ENCODE peak calls at places on chromosomes 4 and X, in ten cellular contexts. D is astrocyte, I is CD14-positive monocyte, A is B cell, K is ovary, F is right atrium auricular region, L is Peyer's patch, P is HFFc6, X is suprapubic skin, H is Calu3. J is an unnamed sample.

GRCh38 chr4:70721747-70722146 is at the start of gene RUFY3:
- DNase-seq in A (no peak), P (peak; percentile 97), L (no peak), K (peak; percentile 57), F (no peak), I (no peak), X (no peak), H (no peak), D (peak; percentile 96), J (no peak)

GRCh38 chr4:124803641-124804040 is 91.1 kb upstream of the ANKRD50 start:
- DNase-seq in H (no peak), K (no peak), D (peak; percentile 21), A (no peak), P (no peak), F (no peak), L (no peak), I (no peak), X (no peak), J (no peak)

GRCh38 chrX:71619193-71619592 is 882 bp upstream of the CXCR3 start:
- DNase-seq in L (no peak), P (no peak), H (no peak), I (no peak), A (no peak), F (no peak), K (no peak), D (peak; percentile 25), X (no peak), J (no peak)

GRCh38 chrX:78527263-78527662 is 131.9 kb downstream of the RTL3 start:
- DNase-seq in P (peak; percentile 1), K (no peak), X (no peak), D (peak; percentile 41), L (no peak), A (no peak), I (no peak), F (no peak), H (no peak), J (no peak)

GRCh38 chrX:120446503-120446902 is 22.6 kb downstream of the LAMP2 start:
- DNase-seq in A (no peak), F (no peak), D (peak; percentile 70), K (no peak), H (no peak), P (peak; percentile 47), X (no peak), L (no peak), I (no peak), J (no peak)

GRCh38 chr4:74316397-74316796 is 8.1 kb downstream of the EPGN start:
- DNase-seq in P (no peak), X (no peak), H (no peak), K (no peak), F (no peak), A (no peak), D (no peak), I (no peak), L (no peak), J (no peak)

GRCh38 chr4:9970399-9971011 is 50.8 kb downstream of the SLC2A9 start:
- DNase-seq in P (no peak), A (no peak), H (no peak), I (no peak), K (no peak), D (no peak), F (no peak), L (peak; percentile 52), X (no peak), J (no peak)

GRCh38 chrX:66728818-66729271 is 90.0 kb upstream of the EDA2R start:
- DNase-seq in I (no peak), H (peak; percentile 23), X (no peak), F (no peak), K (peak; percentile 51), P (peak; percentile 68), D (peak; percentile 16), L (peak; percentile 71), A (no peak), J (no peak)

GRCh38 chr4:151226004-151226932 is 50.7 kb upstream of the PRSS48 start:
- DNase-seq in A (no peak), I (no peak), P (peak; percentile 76), H (no peak), L (no peak), D (peak; percentile 88), X (no peak), K (no peak), F (no peak), J (no peak)

GRCh38 chrX:48466696-48467095 is 3.4 kb downstream of the SLC38A5 start:
- DNase-seq in F (no peak), L (no peak), K (no peak), D (no peak), I (no peak), P (no peak), A (no peak), H (no peak), X (no peak), J (no peak)

GRCh38 chr4:3681191-3681590 is 85.0 kb upstream of the ADRA2C start:
- DNase-seq in D (no peak), F (no peak), X (peak; percentile 60), H (no peak), P (no peak), A (no peak), K (no peak), I (peak; percentile 9), L (no peak), J (peak; percentile 49)

GRCh38 chr4:109945056-109945455 is 32.4 kb downstream of the EGF start:
- DNase-seq in X (no peak), L (no peak), P (no peak), D (no peak), H (no peak), F (no peak), I (no peak), K (no peak), A (no peak), J (no peak)

GRCh38 chr4:183201331-183201730 is 102.3 kb downstream of the WWC2 start:
- DNase-seq in I (no peak), P (peak; percentile 84), F (no peak), X (no peak), H (peak; percentile 53), K (no peak), L (no peak), A (no peak), D (peak; percentile 70), J (no peak)

DNA sequence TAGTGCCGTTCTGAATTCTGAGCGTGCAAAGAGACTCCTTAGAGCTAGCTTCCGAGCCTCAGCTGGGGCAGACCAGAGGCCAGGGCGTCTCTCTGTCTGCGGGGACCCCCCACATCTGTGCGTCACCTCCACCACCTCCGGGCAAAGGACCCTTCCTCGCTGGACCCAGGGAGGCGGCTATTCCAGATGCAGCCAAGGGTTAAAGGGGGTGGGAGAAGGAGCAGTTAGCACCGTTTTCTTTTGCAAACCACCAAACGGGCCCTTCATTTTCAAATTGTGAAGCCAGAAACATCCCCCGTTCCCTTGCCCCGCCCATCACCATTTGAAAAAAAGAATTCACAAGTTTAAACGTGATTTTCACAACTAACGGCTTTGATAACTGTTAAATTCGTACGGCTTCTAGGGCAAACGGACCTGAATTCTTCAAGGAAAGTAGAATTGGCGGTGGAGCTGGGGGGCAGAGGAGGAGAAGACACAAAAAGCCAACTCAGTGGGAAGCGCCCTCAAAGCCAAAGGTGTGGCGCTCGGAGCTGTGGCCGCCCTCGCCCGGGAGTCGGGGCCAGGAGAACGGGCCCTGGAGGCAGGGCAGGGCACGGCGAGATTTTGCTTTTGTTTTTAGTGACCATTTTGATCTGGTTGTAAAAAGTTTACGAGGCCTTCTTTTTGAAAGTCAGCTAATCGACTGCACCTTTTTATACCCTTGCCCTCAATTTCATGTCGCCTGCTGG is 3.3 kb upstream of the PDGFRA start:
- DNase-seq in H (no peak), A (no peak), F (no peak), K (peak; percentile 60), L (no peak), X (no peak), P (no peak), D (no peak), I (no peak), J (no peak)
- TF ChIP-seq CTCF in H (no peak), A (no peak), F (no peak), K (no peak), L (no peak), X (no peak), P (peak; percentile 28), D (no peak), I (no peak), J (no peak)

GRCh38 chr4:8440491-8441311 is at the start of the genes ACOX3 and TRMT44:
- DNase-seq in P (peak; percentile 83), H (peak; percentile 92), A (peak; percentile 90), K (peak; percentile 97), L (peak; percentile 97), D (peak; percentile 84), X (peak; percentile 95), F (peak; percentile 96), I (peak; percentile 86), J (no peak)
- TF ChIP-seq CTCF in P (no peak), H (no peak), A (no peak), K (peak; percentile 49), L (peak; percentile 11), D (no peak), X (no peak), F (no peak), I (no peak), J (no peak)

GRCh38 chrX:134604701-134605271 is 53.5 kb downstream of the PLAC1 start:
- DNase-seq in D (no peak), L (no peak), A (no peak), K (peak; percentile 47), P (no peak), I (no peak), H (peak; percentile 39), X (no peak), F (no peak), J (no peak)

GRCh38 chrX:134601240-134601639 is 57.0 kb downstream of the PLAC1 start:
- DNase-seq in D (peak; percentile 30), P (peak; percentile 21), H (no peak), X (no peak), A (no peak), K (no peak), F (no peak), L (no peak), I (no peak), J (no peak)

GRCh38 chrX:134602410-134602809 is 55.9 kb downstream of the PLAC1 start:
- DNase-seq in F (no peak), D (no peak), L (no peak), X (no peak), K (no peak), P (no peak), A (no peak), I (no peak), H (no peak), J (no peak)

GRCh38 chrX:134600714-134601113 is 57.6 kb downstream of the PLAC1 start:
- DNase-seq in I (no peak), F (no peak), D (peak; percentile 65), X (no peak), K (no peak), H (no peak), P (peak; percentile 67), L (no peak), A (no peak), J (no peak)

GRCh38 chrX:134603806-134604700 is 54.2 kb downstream of the PLAC1 start:
- DNase-seq in H (no peak), I (no peak), X (no peak), P (peak; percentile 80), K (no peak), D (peak; percentile 81), F (no peak), L (no peak), A (no peak), J (no peak)
- TF ChIP-seq CTCF in H (no peak), I (no peak), X (peak; percentile 14), P (peak; percentile 56), K (no peak), D (peak; percentile 14), F (no peak), L (no peak), A (no peak), J (peak; percentile 52)

DNA sequence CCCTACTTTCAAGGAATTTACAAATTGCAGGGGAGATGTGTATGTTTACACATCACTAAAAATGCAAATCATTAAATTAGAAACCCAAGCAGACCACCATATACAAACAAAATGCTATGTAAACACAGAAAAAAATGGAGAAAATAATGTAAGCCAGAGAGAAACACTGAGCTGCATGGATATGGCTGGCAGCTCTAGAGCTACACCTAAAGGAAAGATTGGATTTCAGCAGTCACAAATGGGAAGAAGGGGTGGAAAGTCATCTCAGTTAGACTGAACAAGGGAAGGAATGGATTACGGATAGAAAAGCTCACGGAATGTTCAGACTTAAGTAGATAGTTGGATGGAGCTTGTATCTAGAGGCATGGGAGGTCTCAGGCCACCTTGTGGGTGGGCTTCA is 186.3 kb downstream of the MOSPD2 start:
- DNase-seq in P (no peak), X (no peak), L (no peak), I (no peak), F (no peak), H (no peak), D (no peak), K (no peak), A (no peak), J (no peak)
- TF ChIP-seq CTCF in P (peak; percentile 30), X (no peak), L (no peak), I (no peak), F (no peak), H (no peak), D (no peak), K (no peak), A (no peak), J (peak; percentile 69)